ENCODE peak calls at places on chromosomes 5 and 9, in four cellular contexts. E is RWPE1, R is stomach, L is AG04450. C is an unnamed sample.

GRCh38 chr9:95992536-95992935 is 117.0 kb downstream of the ERCC6L2 start:
- DNase-seq in L (no peak), R (no peak), E (no peak), C (no peak)

GRCh38 chr5:102807878-102808502 is 52.9 kb downstream of the PAM start:
- DNase-seq in R (no peak), L (no peak), E (no peak), C (peak; percentile 58)

GRCh38 chr5:157860898-157861894 is 2.3 kb upstream of the CLINT1 start:
- DNase-seq in E (no peak), L (no peak), R (no peak), C (no peak)

GRCh38 chr9:135512904-135513303 is 8.3 kb upstream of the LCN1 start:
- DNase-seq in E (no peak), L (no peak), R (no peak), C (no peak)

GRCh38 chr5:126683912-126684311 is 83.2 kb downstream of the PHAX start:
- DNase-seq in R (no peak), L (no peak), E (no peak), C (no peak)

GRCh38 chr9:13142776-13143175 is 136.7 kb downstream of the MPDZ start:
- DNase-seq in L (no peak), R (no peak), E (no peak), C (no peak)

GRCh38 chr9:131033269-131034224 is 24.6 kb downstream of the LAMC3 start:
- DNase-seq in L (no peak), E (no peak), R (no peak), C (no peak)

GRCh38 chr9:130172858-130173461 is 756 bp downstream of the NCS1 start:
- DNase-seq in R (no peak), L (no peak), E (peak; percentile 69), C (no peak)

GRCh38 chr9:3664044-3664443 is 138.2 kb upstream of the RFX3 start:
- DNase-seq in L (peak; percentile 3), R (no peak), E (no peak), C (peak; percentile 29)

GRCh38 chr5:107074991-107075390 is 595.7 kb downstream of the EFNA5 start:
- DNase-seq in R (no peak), L (no peak), E (no peak), C (no peak)

GRCh38 chr9:94875300-94876063 is 149.0 kb downstream of the AOPEP start:
- DNase-seq in E (no peak), R (no peak), L (no peak), C (no peak)

GRCh38 chr5:149581192-149581861 is at the start of gene ARHGEF37:
- DNase-seq in E (peak; percentile 52), R (peak; percentile 96), L (no peak), C (no peak)

GRCh38 chr9:133980864-133981588 is 11.1 kb downstream of the VAV2 start:
- DNase-seq in E (no peak), L (no peak), R (no peak), C (no peak)

GRCh38 chr5:132245593-132245992 is 11.9 kb upstream of the PDLIM4 start:
- DNase-seq in E (no peak), R (no peak), L (no peak), C (no peak)

GRCh38 chr9:133148351-133149129 is 15.2 kb downstream of the GBGT1 start:
- DNase-seq in E (peak; percentile 71), R (peak; percentile 68), L (no peak), C (no peak)

GRCh38 chr5:158843305-158843704 is 256.4 kb downstream of the EBF1 start:
- DNase-seq in R (no peak), L (no peak), E (no peak), C (no peak)

GRCh38 chr5:1244976-1245375 is 19.8 kb downstream of the SLC6A18 start:
- DNase-seq in R (no peak), L (no peak), E (peak; percentile 19), C (no peak)

GRCh38 chr9:116860509-116861120 is 173.5 kb downstream of the TRIM32 start:
- DNase-seq in L (peak; percentile 29), R (peak; percentile 70), E (peak; percentile 84), C (peak; percentile 58)

GRCh38 chr5:39138892-39139291 is 64.7 kb upstream of the RICTOR start:
- DNase-seq in R (no peak), L (peak; percentile 3), E (peak; percentile 67), C (peak; percentile 18)

GRCh38 chr9:137969008-137969407 is 91.4 kb downstream of the CACNA1B start:
- DNase-seq in L (no peak), R (peak; percentile 20), E (no peak), C (no peak)

GRCh38 chr9:26565131-26565530 is 327.5 kb downstream of the CAAP1 start:
- DNase-seq in R (no peak), E (no peak), L (no peak), C (no peak)

GRCh38 chr9:16794871-16795639 is 75.4 kb downstream of the BNC2 start:
- DNase-seq in L (peak; percentile 20), E (no peak), R (no peak), C (peak; percentile 51)

GRCh38 chr9:74463825-74464224 is 33.3 kb upstream of the RORB start:
- DNase-seq in L (no peak), R (no peak), E (no peak), C (no peak)

GRCh38 chr5:109996246-109996645 is 306.5 kb downstream of the MAN2A1 start:
- DNase-seq in R (no peak), E (no peak), L (no peak), C (no peak)

GRCh38 chr9:94773655-94774054 is 47.2 kb downstream of the AOPEP start:
- DNase-seq in L (no peak), R (no peak), E (no peak), C (no peak)

GRCh38 chr5:132050136-132050535 is 10.3 kb upstream of the IL3 start:
- DNase-seq in R (peak; percentile 25), E (no peak), L (no peak), C (no peak)

GRCh38 chr5:90170231-90170630 is 239.3 kb downstream of the CETN3 start:
- DNase-seq in L (no peak), E (no peak), R (no peak), C (no peak)

GRCh38 chr9:12955510-12956163 is 180.8 kb downstream of the LURAP1L start:
- DNase-seq in E (no peak), R (no peak), L (no peak), C (no peak)

GRCh38 chr5:124842725-124843595 is 96.5 kb upstream of the ZNF608 start:
- DNase-seq in L (no peak), E (no peak), R (no peak), C (no peak)

GRCh38 chr9:117284414-117284813 is 130.4 kb downstream of the ASTN2 start:
- DNase-seq in L (no peak), E (no peak), R (no peak), C (no peak)

GRCh38 chr5:111246459-111246858 is 22.3 kb downstream of the CAMK4 start:
- DNase-seq in E (no peak), R (no peak), L (no peak), C (no peak)

GRCh38 chr9:92954078-92954861 is 6.9 kb downstream of the FGD3 start:
- DNase-seq in R (peak; percentile 71), L (no peak), E (peak; percentile 58), C (no peak)

GRCh38 chr5:35671516-35671915 is 53.9 kb downstream of the SPEF2 start:
- DNase-seq in E (no peak), L (no peak), R (no peak), C (no peak)

GRCh38 chr5:72584466-72584865 is 77.3 kb upstream of the ZNF366 start:
- DNase-seq in L (no peak), E (no peak), R (no peak), C (no peak)

GRCh38 chr5:157379983-157380382 is 80.0 kb upstream of the NIPAL4 start:
- DNase-seq in R (no peak), E (no peak), L (no peak), C (no peak)

GRCh38 chr9:132645711-132646110 is 24.1 kb downstream of the DDX31 start:
- DNase-seq in E (no peak), R (no peak), L (no peak), C (no peak)

GRCh38 chr5:133108481-133108921 is 56.7 kb downstream of the HSPA4 start:
- DNase-seq in E (no peak), R (no peak), L (no peak), C (no peak)

GRCh38 chr9:120324996-120325642 is 254.8 kb downstream of the CDK5RAP2 start:
- DNase-seq in E (no peak), R (no peak), L (no peak), C (no peak)

GRCh38 chr5:136036293-136036911 is 7.6 kb downstream of the TGFBI start:
- DNase-seq in R (no peak), E (no peak), L (no peak), C (no peak)

GRCh38 chr9:136901516-136902258 is 15.4 kb downstream of the TRAF2 start:
- DNase-seq in L (no peak), R (peak; percentile 57), E (peak; percentile 100), C (peak; percentile 12)

GRCh38 chr9:136900988-136901515 is 14.7 kb downstream of the TRAF2 start:
- DNase-seq in R (peak; percentile 36), E (peak; percentile 81), L (no peak), C (no peak)

GRCh38 chr9:136902259-136902821 is 16.0 kb downstream of the TRAF2 start:
- DNase-seq in E (peak; percentile 77), L (peak; percentile 47), R (peak; percentile 89), C (peak; percentile 81)

GRCh38 chr9:136899196-136899595 is 12.9 kb downstream of the TRAF2 start:
- DNase-seq in R (peak; percentile 36), L (no peak), E (no peak), C (no peak)

GRCh38 chr9:136900556-136900955 is 14.2 kb downstream of the TRAF2 start:
- DNase-seq in L (no peak), E (no peak), R (no peak), C (no peak)
- H3K27ac ChIP-seq in L (no peak overlapping the region), E (peak overlapping the region; percentile 80), R (peak overlapping the region; percentile 92), C (no peak overlapping the region)

GRCh38 chr5:134692722-134693121 is 44.1 kb downstream of the SEC24A start:
- DNase-seq in E (no peak), L (no peak), R (no peak), C (no peak)
- H3K27ac ChIP-seq in E (no peak overlapping the region), L (no peak overlapping the region), R (no peak overlapping the region), C (no peak overlapping the region)

GRCh38 chr9:109766351-109766750 is 13.6 kb upstream of the PALM2AKAP2 start:
- DNase-seq in E (peak; percentile 91), L (peak; percentile 85), R (no peak), C (peak; percentile 71)
- H3K27ac ChIP-seq in E (peak overlapping the region; percentile 63), L (peak overlapping the region; percentile 82), R (no peak overlapping the region), C (no peak overlapping the region)

GRCh38 chr9:36189978-36190377 is 743 bp upstream of the CLTA start:
- DNase-seq in E (no peak), R (no peak), L (no peak), C (no peak)
- H3K27ac ChIP-seq in E (peak overlapping the region; percentile 82), R (peak overlapping the region; percentile 95), L (no peak overlapping the region), C (peak overlapping the region; percentile 92)